ENCODE peak calls at places on chromosomes 16 and 17, in four cellular contexts. U, L, O and T are unnamed samples. For H3K4me1, the result is how much of the 10 kb centered on the place peaks cover.

GRCh38 chr16:30041841-30042240 is 10.8 kb upstream of the TLCD3B start:
- DNase-seq in U (peak), L (no peak), O (no peak), T (peak)

GRCh38 chr16:55232822-55233221 is 91.2 kb upstream of the IRX6 start:
- DNase-seq in U (no peak), L (no peak), O (no peak), T (no peak)

GRCh38 chr17:74354123-74354522 is 7.5 kb downstream of the BTBD17 start:
- DNase-seq in U (no peak), L (no peak), O (no peak), T (no peak)

GRCh38 chr16:2250652-2251280 is 621 bp downstream of the ECI1 start:
- DNase-seq in U (peak), L (no peak), O (no peak), T (no peak)

GRCh38 chr17:51398647-51399046 is 138.3 kb downstream of the UTP18 start:
- DNase-seq in U (no peak), L (no peak), O (no peak), T (no peak)

GRCh38 chr17:37024181-37024637 is 75.5 kb downstream of the AATF start:
- DNase-seq in U (peak), L (peak), O (no peak), T (no peak)

GRCh38 chr17:17849147-17849820 is 12.5 kb upstream of the SREBF1 start:
- DNase-seq in U (peak), L (no peak), O (peak), T (peak)

GRCh38 chr17:40515491-40516041 is 14.1 kb upstream of the TNS4 start:
- DNase-seq in U (no peak), L (no peak), O (no peak), T (no peak)

GRCh38 chr16:15650698-15651161 is 685 bp downstream of the NDE1 start:
- DNase-seq in U (peak), L (no peak), O (no peak), T (peak)

DNA sequence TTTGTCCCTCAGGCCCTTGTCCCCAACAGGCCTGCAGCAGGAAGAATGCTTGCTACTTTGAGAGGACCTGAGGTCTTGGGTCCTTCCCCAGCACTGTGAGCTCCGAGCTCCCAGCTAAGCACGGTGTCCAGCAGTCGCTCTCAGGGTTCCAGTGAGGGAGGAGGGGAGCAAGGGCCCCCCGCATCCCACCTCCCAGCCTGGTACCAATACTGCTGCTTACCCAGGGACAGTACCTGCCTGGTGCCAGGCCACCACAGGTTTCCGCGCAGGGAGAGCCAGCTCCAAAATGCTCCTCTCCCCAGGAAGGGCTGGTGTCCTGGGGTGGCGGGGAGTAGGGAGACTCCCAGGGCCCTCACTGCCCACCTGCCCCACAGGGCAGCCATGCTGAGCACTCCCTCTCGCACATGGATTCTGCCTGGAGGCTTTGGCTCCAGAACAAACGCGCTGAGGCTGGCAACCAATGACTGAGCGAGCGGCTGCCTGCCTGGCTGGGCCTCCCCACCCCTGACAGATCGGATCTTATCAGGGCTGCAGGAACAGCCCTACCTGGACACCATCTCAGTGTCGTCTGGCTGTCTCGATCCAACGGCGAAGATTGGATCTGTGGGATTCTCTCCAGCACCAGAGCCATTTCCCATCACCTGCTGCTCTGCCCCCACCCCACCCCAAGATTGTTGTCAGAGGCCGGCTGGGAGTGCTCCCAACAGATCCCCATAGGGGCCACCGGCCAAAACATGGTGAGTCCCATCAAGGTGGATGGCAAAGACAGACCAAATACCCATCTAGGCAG is 2.4 kb downstream of the DOK4 start:
- DNase-seq in U (no peak), L (peak), O (no peak), T (no peak)
- H3K4me1 ChIP-seq in U (half or more), L (under half), O (half or more), T (under half)

DNA sequence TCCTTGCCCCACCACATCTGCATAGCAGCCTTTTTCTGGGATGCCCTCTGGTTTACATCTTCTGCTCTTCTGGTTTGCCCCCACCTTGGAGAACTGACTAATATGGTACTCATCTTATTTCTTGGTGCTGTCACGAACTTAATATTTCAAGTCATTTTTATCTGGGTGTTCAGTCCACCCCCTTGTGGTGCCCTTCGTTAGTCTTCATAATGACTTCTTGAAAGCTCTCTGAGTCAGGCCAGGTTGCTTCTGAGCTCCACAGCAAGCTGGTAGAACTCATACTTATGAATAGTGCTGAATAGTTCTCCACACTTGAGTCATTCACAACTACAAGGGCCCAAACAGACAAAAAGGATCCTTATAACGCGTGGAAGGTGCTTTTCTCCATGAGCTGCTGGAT is 35.8 kb upstream of the TEKT3 start:
- DNase-seq in U (peak), L (no peak), O (no peak), T (no peak)
- TF ChIP-seq CTCF in U (peak), L (no peak), O (no peak), T (peak)

GRCh38 chr16:11547517-11547916 is 39.2 kb downstream of the LITAF start:
- DNase-seq in U (no peak), L (no peak), O (no peak), T (no peak)
- H3K27ac ChIP-seq in U (no peak), L (no peak), O (peak), T (peak)

DNA sequence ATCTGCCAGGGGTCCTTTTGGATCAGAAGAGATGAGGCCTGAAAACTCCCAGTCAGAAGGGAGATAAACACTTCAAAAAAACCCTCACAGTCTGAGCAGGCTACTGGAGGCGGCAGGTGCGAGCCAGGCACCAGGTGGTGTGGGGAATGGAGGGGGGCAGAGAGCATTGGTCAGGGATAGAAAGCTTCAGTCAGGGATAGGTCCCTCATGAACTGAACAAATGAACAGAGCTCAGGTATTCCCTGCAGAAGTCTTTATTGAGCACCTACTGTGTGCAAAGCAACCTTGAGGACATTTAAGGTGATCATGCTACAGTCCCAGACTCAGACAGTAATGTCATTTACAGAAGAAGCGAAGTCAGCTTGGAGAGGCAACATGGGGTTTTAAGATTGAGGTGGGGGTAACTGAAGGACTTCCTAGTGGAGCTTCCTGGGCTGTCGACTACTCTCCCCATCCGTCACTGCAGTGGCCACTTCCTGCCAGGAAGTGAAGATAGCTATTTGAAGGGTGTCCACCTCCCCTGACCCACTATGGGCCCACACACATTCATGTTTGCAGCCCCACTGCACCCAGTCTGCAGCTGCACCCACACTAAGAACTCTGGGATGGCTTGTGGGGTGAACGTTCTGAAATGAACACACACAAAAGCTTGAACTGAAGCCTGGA is 3.2 kb downstream of the KIFC3 start:
- DNase-seq in U (no peak), L (no peak), O (no peak), T (no peak)
- H3K4me1 ChIP-seq in U (under half), L (half or more), O (under half), T (under half)

GRCh38 chr17:67628580-67629013 is 89.1 kb upstream of the NOL11 start:
- DNase-seq in U (peak), L (peak), O (no peak), T (no peak)
- TF ChIP-seq CTCF in U (peak), L (no peak), O (no peak), T (no peak)